ENCODE peak calls at places on chromosomes 5 and 9, in five cellular contexts. F is thyroid gland, Z is HepG2, H is suprapubic skin, Y is tibial nerve. D is an unnamed sample. For H3K4me1, the result is how much of the 10 kb centered on the place peaks cover.

GRCh38 chr9:131886839-131887238 is 147.0 kb upstream of the RAPGEF1 start:
- DNase-seq in Z (no peak), H (no peak), Y (no peak), F (no peak), D (no peak)

GRCh38 chr9:17013010-17013409 is 121.8 kb upstream of the CNTLN start:
- DNase-seq in F (no peak), Y (no peak), Z (no peak), H (no peak), D (no peak)

GRCh38 chr5:124315746-124316415 is 430.6 kb downstream of the ZNF608 start:
- DNase-seq in Z (no peak), H (no peak), F (no peak), Y (no peak), D (no peak)

GRCh38 chr5:180353963-180354574 is 933 bp upstream of the GFPT2 start:
- DNase-seq in H (no peak), Z (no peak), F (peak), Y (no peak), D (no peak)

GRCh38 chr5:32143991-32144636 is 30.0 kb downstream of the GOLPH3 start:
- DNase-seq in H (no peak), Z (peak), Y (no peak), F (no peak), D (no peak)

GRCh38 chr9:131473198-131473885 is 29.4 kb upstream of the POMT1 start:
- DNase-seq in F (no peak), Y (no peak), H (peak), Z (peak), D (no peak)

GRCh38 chr9:105116047-105116868 is 128.2 kb upstream of the SLC44A1 start:
- DNase-seq in H (no peak), Y (no peak), Z (no peak), F (no peak), D (no peak)

GRCh38 chr5:164233796-164234195 is 728.4 kb downstream of the MAT2B start:
- DNase-seq in F (no peak), Y (no peak), Z (no peak), H (no peak), D (no peak)

GRCh38 chr5:56447656-56448055 is 214.5 kb upstream of the ANKRD55 start:
- DNase-seq in Z (no peak), H (no peak), F (no peak), Y (no peak), D (no peak)

DNA sequence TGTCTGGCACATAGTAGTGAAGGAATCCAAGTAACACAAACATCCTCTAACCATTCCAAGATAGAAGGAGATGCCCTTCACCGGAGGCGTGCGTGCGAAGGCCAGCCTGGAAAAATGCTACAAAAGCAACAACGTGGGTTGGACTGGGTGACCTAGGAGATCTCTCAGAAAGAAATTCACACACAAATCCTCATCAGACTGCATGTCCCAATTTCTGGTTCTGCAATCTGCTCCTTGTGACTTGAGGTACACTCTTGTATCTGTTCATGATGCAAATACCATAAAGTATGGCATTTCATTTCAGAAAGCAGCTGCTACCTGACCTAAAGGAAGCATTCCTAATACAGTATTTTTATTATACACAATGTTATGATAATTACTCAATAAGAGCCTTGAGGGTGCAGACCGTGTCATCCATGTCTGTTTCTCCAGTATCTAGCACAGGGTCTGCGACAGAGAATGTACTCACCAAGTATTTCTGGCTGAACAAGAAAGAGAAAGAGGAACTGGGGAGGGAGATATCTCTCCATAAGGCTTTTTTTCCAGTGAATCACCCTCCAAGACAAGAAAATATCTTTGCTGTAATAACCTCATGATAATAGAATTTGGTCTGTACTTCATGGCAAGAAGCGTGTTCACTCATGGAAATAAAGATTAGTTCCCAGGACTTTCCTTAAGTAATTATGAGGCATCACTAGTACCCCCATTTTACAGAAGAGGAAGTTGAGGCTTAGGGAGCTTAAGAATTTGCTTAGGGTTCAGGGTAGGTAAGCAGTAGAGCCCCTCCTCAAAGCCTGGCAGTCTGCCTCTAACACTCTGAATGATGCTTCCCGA is 138.3 kb downstream of the CDK5RAP2 start:
- DNase-seq in Y (no peak), H (no peak), Z (no peak), F (no peak), D (no peak)
- H3K4me1 ChIP-seq in Y (under half), H (under half), Z (under half), F (under half), D (under half)

DNA sequence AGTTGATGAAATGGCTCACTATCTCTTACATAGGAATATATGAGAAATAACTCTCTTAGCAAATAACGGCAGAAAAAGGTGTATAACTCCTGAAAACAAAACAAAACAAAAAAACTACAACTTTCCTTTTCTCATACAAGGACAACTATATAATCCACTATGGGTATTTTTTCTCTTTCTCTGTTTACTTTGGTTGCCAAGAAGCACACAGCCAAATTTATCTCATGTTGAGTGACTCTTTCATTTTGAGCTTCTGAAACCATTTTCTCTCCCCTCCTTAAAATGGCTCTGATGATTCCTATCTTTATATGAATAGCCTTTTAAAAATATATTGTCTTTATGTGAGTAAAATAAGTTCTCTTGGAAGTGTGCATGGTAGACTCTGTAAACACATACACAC is 128.7 kb downstream of the TRIM32 start:
- DNase-seq in F (no peak), H (no peak), Y (no peak), Z (no peak), D (no peak)
- TF ChIP-seq CTCF in F (no peak), H (no peak), Y (no peak), Z (no peak), D (no peak)

DNA sequence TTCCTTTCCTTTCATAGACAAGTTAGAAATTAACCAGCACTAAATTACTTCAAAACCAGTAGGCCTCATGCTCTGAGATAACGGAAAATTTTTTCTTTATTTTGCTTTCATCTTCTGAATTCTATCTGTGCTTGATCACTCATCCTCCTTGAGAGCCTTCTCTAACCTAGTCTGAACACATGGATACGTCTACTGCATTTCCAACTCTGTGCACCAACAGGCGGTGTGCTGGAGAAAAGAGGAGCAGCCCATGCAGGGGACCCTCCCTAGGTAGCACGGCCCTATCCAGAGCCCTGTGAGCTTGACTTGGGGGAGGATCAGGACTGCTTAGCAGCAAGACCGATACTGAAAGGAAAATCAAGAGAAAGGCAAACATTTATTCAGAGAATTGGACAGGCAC is 149.8 kb downstream of the AUH start:
- DNase-seq in Y (no peak), Z (peak), H (no peak), F (no peak), D (no peak)
- TF ChIP-seq POLR2A in Y (no peak), Z (peak), H (no peak), F (no peak), D (no peak)

GRCh38 chr9:96140401-96141180 is 161.4 kb downstream of the HSD17B3 start:
- DNase-seq in F (no peak), Y (no peak), H (no peak), Z (no peak), D (no peak)
- H3K4me1 ChIP-seq in F (under half), Y (half or more), H (under half), Z (under half), D (under half)

GRCh38 chr9:122119721-122120120 is 26.6 kb upstream of the TTLL11 start:
- DNase-seq in Z (no peak), F (no peak), H (no peak), Y (no peak), D (no peak)
- TF ChIP-seq CTCF in Z (no peak), F (no peak), H (no peak), Y (no peak), D (no peak)

GRCh38 chr5:150640311-150641005 is at the start of gene SYNPO:
- DNase-seq in H (no peak), F (peak), Z (peak), Y (peak), D (peak)
- TF ChIP-seq POLR2A in H (no peak), F (no peak), Z (no peak), Y (no peak), D (no peak)

DNA sequence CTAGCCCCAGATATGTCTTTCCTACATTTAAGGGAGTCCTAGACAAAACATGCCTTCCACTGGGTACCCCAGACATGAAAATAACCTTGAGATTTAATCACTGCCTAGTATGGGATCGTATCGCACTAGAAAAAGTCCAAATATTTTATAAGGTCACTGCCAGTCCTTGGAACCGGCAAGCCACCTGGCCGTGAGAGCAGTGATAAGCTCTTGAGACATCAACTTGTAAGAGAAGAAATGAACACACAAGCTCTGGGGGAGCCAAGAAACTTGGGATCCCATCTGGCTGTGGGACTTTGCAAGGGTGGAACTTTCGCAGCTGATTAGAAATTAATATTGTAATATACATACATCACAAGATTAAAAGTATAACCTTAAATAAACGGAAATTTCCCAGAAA is 21.5 kb downstream of the MYO10 start:
- DNase-seq in F (no peak), H (no peak), Z (no peak), Y (no peak), D (no peak)
- H3K4me1 ChIP-seq in F (under half), H (under half), Z (under half), Y (under half), D (under half)